ENCODE peak calls at places on chromosome 13, in ten cellular contexts. P is T1000; L is tibial artery; W is CD4-positive, CD25-positive, alpha-beta regulatory T cell; D is H9; J is activated T-cell treated with anti-CD3 and anti-CD28 coated beads, Interleukin-2, amount 50 U/mL, for 1 hour; K is GM12891; O is aorta; T is effector memory CD4-positive, alpha-beta T cell; Y is NCI-H1436. A is an unnamed sample.

GRCh38 chr13:77112961-77113360 is 86.0 kb upstream of the FBXL3 start:
- DNase-seq in P (no peak), L (no peak), W (no peak), D (no peak), J (no peak), K (no peak), O (no peak), T (no peak), Y (no peak), A (no peak)

GRCh38 chr13:74977498-74977897 is 504.5 kb downstream of the TBC1D4 start:
- DNase-seq in P (no peak), L (no peak), W (no peak), D (no peak), J (no peak), K (no peak), O (no peak), T (no peak), Y (no peak), A (no peak)

GRCh38 chr13:98503175-98504028 is 73.5 kb downstream of the STK24 start:
- DNase-seq in P (no peak), L (no peak), W (no peak), D (no peak), J (no peak), K (no peak), O (no peak), T (no peak), Y (no peak), A (no peak)

GRCh38 chr13:29977721-29978120 is 127.3 kb upstream of the UBL3 start:
- DNase-seq in P (no peak), L (no peak), W (no peak), D (no peak), J (no peak), K (no peak), O (no peak), T (no peak), Y (no peak), A (no peak)

GRCh38 chr13:80341771-80342271 is 895 bp upstream of the SPRY2 start:
- DNase-seq in P (no peak), L (peak; percentile 35), W (no peak), D (peak; percentile 53), J (no peak), K (no peak), O (no peak), T (no peak), Y (peak; percentile 42), A (no peak)

GRCh38 chr13:73708393-73708985 is 425.7 kb downstream of the KLF12 start:
- DNase-seq in P (no peak), L (peak; percentile 28), W (peak; percentile 32), D (no peak), J (no peak), K (peak; percentile 16), O (no peak), T (peak; percentile 2), Y (peak; percentile 67), A (peak; percentile 61)

GRCh38 chr13:48333976-48334375 is 30.4 kb downstream of the RB1 start:
- DNase-seq in P (no peak), L (no peak), W (no peak), D (no peak), J (no peak), K (no peak), O (no peak), T (no peak), Y (no peak), A (no peak)

GRCh38 chr13:74067818-74068217 is 66.4 kb downstream of the KLF12 start:
- DNase-seq in P (no peak), L (no peak), W (no peak), D (no peak), J (no peak), K (no peak), O (no peak), T (no peak), Y (no peak), A (no peak)

GRCh38 chr13:24063281-24063851 is 97.2 kb upstream of the SPATA13 start:
- DNase-seq in P (no peak), L (no peak), W (no peak), D (no peak), J (no peak), K (no peak), O (no peak), T (no peak), Y (no peak), A (no peak)